ENCODE peak calls at places on chromosomes 1 and 21, in eight cellular contexts. H is T-helper 1 cell; M is body of pancreas; D is sciatic nerve; C is BJ; N is H54; B is stimulated activated CD8-positive, alpha-beta memory T cell treated with anti-CD3 and anti-CD28 coated beads, Interleukin-15, amount 100 ng/mL, for 24 hours; K is GOT3. G is an unnamed sample.

GRCh38 chr1:175976865-175977642 is 230.0 kb downstream of the COP1 start:
- DNase-seq in H (no peak), M (no peak), D (no peak), C (no peak), N (no peak), B (no peak), K (no peak), G (peak)

GRCh38 chr1:220927442-220927841 is 48.2 kb downstream of the HLX start:
- DNase-seq in H (no peak), M (no peak), D (no peak), C (no peak), N (no peak), B (no peak), K (no peak), G (no peak)

GRCh38 chr1:13228343-13228781 is 2.4 kb upstream of the PRAMEF18 start:
- DNase-seq in H (no peak), M (peak), D (no peak), C (no peak), N (no peak), B (peak), K (no peak), G (peak)

GRCh38 chr1:116076831-116077230 is 34.4 kb upstream of the MAB21L3 start:
- DNase-seq in H (no peak), M (no peak), D (no peak), C (no peak), N (no peak), B (no peak), K (no peak), G (no peak)

GRCh38 chr21:44956356-44957046 is 16.7 kb downstream of the SLX9 start:
- DNase-seq in H (no peak), M (no peak), D (no peak), C (no peak), N (no peak), B (no peak), K (no peak), G (no peak)

GRCh38 chr1:207619833-207620572 is 24.9 kb upstream of the CR1L start:
- DNase-seq in H (no peak), M (peak), D (no peak), C (no peak), N (peak), B (no peak), K (no peak), G (peak)

GRCh38 chr1:190126728-190127127 is 350.9 kb downstream of the BRINP3 start:
- DNase-seq in H (no peak), M (no peak), D (no peak), C (no peak), N (no peak), B (no peak), K (no peak), G (no peak)

GRCh38 chr1:77388655-77389054 is 106.8 kb downstream of the AK5 start:
- DNase-seq in H (no peak), M (no peak), D (no peak), C (no peak), N (no peak), B (no peak), K (no peak), G (no peak)

GRCh38 chr1:181659348-181659957 is 176.1 kb downstream of the CACNA1E start:
- DNase-seq in H (no peak), M (no peak), D (no peak), C (no peak), N (no peak), B (no peak), K (no peak), G (no peak)

GRCh38 chr21:34933609-34934345 is 115.3 kb downstream of the RUNX1 start:
- DNase-seq in H (no peak), M (no peak), D (no peak), C (no peak), N (no peak), B (no peak), K (no peak), G (peak)

GRCh38 chr1:204045430-204045829 is 27.5 kb upstream of the SOX13 start:
- DNase-seq in H (no peak), M (no peak), D (no peak), C (no peak), N (no peak), B (no peak), K (no peak), G (no peak)

GRCh38 chr1:183967914-183968313 is 69.6 kb downstream of the COLGALT2 start:
- DNase-seq in H (no peak), M (no peak), D (no peak), C (no peak), N (no peak), B (no peak), K (no peak), G (no peak)

GRCh38 chr21:16533692-16534407 is 804.1 kb downstream of the USP25 start:
- DNase-seq in H (no peak), M (no peak), D (no peak), C (no peak), N (no peak), B (no peak), K (no peak), G (no peak)

GRCh38 chr1:15870421-15870820 is 22.9 kb downstream of the SPEN start:
- DNase-seq in H (no peak), M (no peak), D (no peak), C (no peak), N (no peak), B (no peak), K (no peak), G (no peak)

GRCh38 chr1:228490120-228491078 is 3.2 kb downstream of the RNF187 start:
- DNase-seq in H (no peak), M (no peak), D (no peak), C (peak), N (no peak), B (no peak), K (no peak), G (no peak)

GRCh38 chr21:44722701-44723100 is 11.3 kb upstream of the TSPEAR start:
- DNase-seq in H (no peak), M (no peak), D (peak), C (no peak), N (no peak), B (no peak), K (no peak), G (no peak)

GRCh38 chr1:161185282-161185682 is 8.0 kb upstream of the B4GALT3 start:
- DNase-seq in H (peak), M (peak), D (peak), C (no peak), N (peak), B (no peak), K (no peak), G (no peak)

GRCh38 chr1:209850342-209850979 is 22.7 kb downstream of the UTP25 start:
- DNase-seq in H (no peak), M (peak), D (peak), C (no peak), N (peak), B (no peak), K (no peak), G (peak)

GRCh38 chr1:67789551-67789950 is 43.7 kb downstream of the GNG12 start:
- DNase-seq in H (no peak), M (no peak), D (no peak), C (no peak), N (no peak), B (no peak), K (no peak), G (no peak)

GRCh38 chr21:14630556-14631069 is 84.5 kb upstream of the SAMSN1 start:
- DNase-seq in H (no peak), M (no peak), D (no peak), C (no peak), N (no peak), B (no peak), K (no peak), G (no peak)